ENCODE peak calls at places on chromosomes 7 and 10, in nine cellular contexts. D, X, R, Q, U, W, F, E and S are unnamed samples. For H3K27me3, the result is how much of the 10 kb centered on the place peaks cover.

GRCh38 chr7:4225352-4225751 is 456.7 kb upstream of the FOXK1 start:
- DNase-seq in D (no peak), R (no peak), U (no peak), Q (no peak), F (no peak), X (no peak), W (no peak), E (no peak), S (no peak)

GRCh38 chr7:140367528-140367927 is 30.8 kb downstream of the SLC37A3 start:
- DNase-seq in W (no peak), X (no peak), E (no peak), R (no peak), Q (no peak), F (no peak), U (no peak), D (no peak), S (no peak)

GRCh38 chr10:133100706-133101463 is 13.2 kb downstream of the ADGRA1 start:
- DNase-seq in F (no peak), E (no peak), X (no peak), U (no peak), D (no peak), Q (peak), R (no peak), W (no peak), S (peak)

GRCh38 chr10:12333382-12334185 is 15.8 kb upstream of the CAMK1D start:
- DNase-seq in D (peak), W (peak), E (peak), U (peak), F (no peak), X (peak), R (peak), Q (no peak), S (peak)

GRCh38 chr10:122441961-122442360 is 12.5 kb upstream of the ARMS2 start:
- DNase-seq in Q (no peak), F (no peak), R (no peak), D (peak), W (no peak), X (no peak), E (peak), U (no peak), S (no peak)

GRCh38 chr7:137978464-137979237 is 23.2 kb downstream of the CREB3L2 start:
- DNase-seq in U (no peak), W (no peak), Q (no peak), D (peak), R (peak), F (no peak), X (peak), E (peak), S (no peak)

GRCh38 chr7:83562289-83562688 is 86.7 kb downstream of the SEMA3E start:
- DNase-seq in U (no peak), Q (no peak), F (no peak), X (no peak), W (no peak), D (no peak), R (no peak), E (no peak), S (no peak)

GRCh38 chr10:83991986-83992753 is 147.1 kb upstream of the GHITM start:
- DNase-seq in W (no peak), D (peak), E (no peak), F (no peak), U (peak), X (no peak), Q (peak), R (no peak), S (peak)

GRCh38 chr7:153090209-153090608 is 330.7 kb downstream of the ACTR3B start:
- DNase-seq in U (no peak), W (no peak), E (no peak), Q (no peak), D (no peak), X (no peak), R (no peak), F (no peak), S (no peak)
- H3K27me3 ChIP-seq in U (under half), W (under half), E (under half), Q (under half), D (under half), X (under half), R (under half), F (under half), S (under half)

GRCh38 chr10:35448687-35449662 is 112.7 kb downstream of the CCNY start:
- DNase-seq in E (no peak), R (peak), W (no peak), U (peak), F (no peak), Q (no peak), D (no peak), X (no peak), S (no peak)
- H3K4me3 ChIP-seq in E (no peak), R (no peak), W (no peak), U (no peak), F (no peak), Q (no peak), D (no peak), X (no peak), S (no peak)

GRCh38 chr7:142385528-142386340 is 127.9 kb upstream of the PRSS58 start:
- DNase-seq in E (peak), U (peak), R (no peak), W (no peak), D (peak), F (peak), X (peak), Q (peak), S (peak)
- H3K27me3 ChIP-seq in E (under half), U (under half), R (under half), W (under half), D (under half), F (under half), X (under half), Q (under half), S (under half)

DNA sequence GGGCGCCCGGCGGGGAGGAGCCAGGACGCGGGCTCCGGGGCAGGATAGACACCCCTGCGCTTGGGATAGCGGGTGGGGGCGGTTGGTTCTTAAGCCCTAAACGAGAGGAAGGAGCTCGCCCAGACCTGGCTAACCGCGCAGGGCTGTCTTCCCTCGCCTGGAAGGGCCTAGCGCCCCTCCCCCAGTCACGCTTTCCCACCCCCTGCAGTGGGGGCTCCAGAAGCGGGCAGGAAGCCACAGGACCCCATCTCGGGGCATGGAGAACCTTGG is 6.5 kb downstream of the SHH start:
- DNase-seq in X (no peak), W (no peak), F (no peak), E (no peak), D (no peak), R (no peak), Q (no peak), U (no peak), S (no peak)
- H3K4me3 ChIP-seq in X (peak), W (no peak), F (peak), E (peak), D (peak), R (no peak), Q (no peak), U (peak), S (no peak)

GRCh38 chr7:54545241-54545563 is 3.0 kb downstream of the VSTM2A start:
- DNase-seq in W (no peak), X (no peak), Q (no peak), F (no peak), R (no peak), D (no peak), E (no peak), U (no peak), S (no peak)
- H3K27me3 ChIP-seq in W (under half), X (under half), Q (half or more), F (under half), R (under half), D (under half), E (under half), U (under half), S (under half)

DNA sequence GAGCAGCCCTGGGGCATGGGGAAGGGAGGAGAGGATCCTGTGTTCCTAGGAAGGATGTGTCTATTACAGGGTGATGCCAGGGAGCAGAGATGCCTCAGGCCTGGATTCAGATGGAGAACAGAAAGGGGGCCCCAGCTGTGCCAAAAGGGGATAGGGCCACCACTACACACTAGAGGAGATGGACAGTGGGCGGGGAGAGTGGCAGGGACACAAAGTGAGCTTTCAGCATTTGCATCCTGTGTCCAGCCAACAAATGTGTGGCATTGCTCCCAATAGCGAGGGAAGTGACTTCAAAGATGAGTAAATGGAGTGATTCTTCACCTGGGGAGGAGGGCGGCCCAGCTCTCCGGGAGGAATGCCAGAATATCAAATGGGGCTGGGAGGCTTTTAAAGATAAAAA is 64.9 kb upstream of the WAPL start:
- DNase-seq in D (no peak), E (no peak), X (no peak), R (no peak), U (no peak), Q (no peak), F (no peak), W (no peak), S (no peak)
- H3K4me3 ChIP-seq in D (no peak), E (no peak), X (no peak), R (no peak), U (no peak), Q (no peak), F (no peak), W (no peak), S (no peak)

DNA sequence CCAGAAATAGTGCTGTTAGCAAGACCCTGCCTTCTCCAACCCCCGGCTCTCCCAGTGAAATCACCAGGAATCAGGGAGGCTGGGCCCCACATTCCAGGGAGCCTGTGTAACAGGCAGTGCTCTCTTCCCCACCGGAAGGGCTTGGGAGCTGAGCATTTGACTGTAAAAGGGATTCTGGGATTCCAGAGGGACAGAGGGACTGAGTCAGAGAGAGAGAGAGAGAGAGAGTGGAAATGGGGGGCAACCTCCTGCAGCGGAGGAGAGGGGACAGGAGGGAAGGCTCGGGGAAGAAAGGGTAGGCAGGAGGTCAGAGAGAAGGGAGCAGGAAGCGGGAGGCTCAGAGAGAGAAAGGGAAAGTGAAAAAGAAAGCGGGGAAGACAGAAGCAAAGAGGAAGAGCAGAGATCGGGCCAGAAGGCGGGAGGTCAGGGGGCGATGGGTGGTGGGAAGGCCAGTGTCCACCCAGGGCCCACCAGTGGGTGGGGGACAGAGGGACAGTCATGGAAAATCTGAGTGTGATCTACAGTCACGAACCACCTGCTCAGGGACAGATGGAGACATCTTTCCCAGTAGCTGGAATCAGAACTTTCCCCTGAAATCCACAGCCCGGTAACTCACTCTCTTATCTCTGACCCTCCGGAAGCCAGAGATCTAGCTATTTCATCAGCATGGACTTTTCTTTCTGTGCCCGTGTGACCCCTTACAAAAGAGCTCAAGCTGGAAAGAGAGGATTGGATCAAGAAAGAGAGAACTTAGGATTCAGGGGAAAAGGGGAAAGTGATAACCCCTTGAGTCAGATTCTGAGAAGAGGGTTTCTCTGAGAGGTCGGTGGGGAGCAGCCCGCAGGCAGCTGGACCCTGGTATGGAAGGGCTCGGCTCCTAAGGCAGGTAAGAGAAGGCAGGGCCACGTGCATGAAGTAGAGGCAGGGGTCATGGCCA is 4.6 kb upstream of the SERPINE1 start:
- DNase-seq in F (no peak), U (no peak), E (peak), X (peak), D (peak), Q (peak), W (no peak), R (peak), S (peak)
- H3K27me3 ChIP-seq in F (under half), U (under half), E (under half), X (under half), D (under half), Q (under half), W (under half), R (under half), S (under half)

GRCh38 chr7:6256709-6257535 is 15.5 kb downstream of the CYTH3 start:
- DNase-seq in U (peak), D (peak), Q (no peak), X (no peak), R (no peak), E (peak), F (no peak), W (peak), S (peak)

GRCh38 chr7:6257602-6258001 is 14.8 kb downstream of the CYTH3 start:
- DNase-seq in W (no peak), E (no peak), D (no peak), R (no peak), U (no peak), Q (no peak), F (no peak), X (no peak), S (no peak)

GRCh38 chr7:6260291-6261183 is 11.9 kb downstream of the CYTH3 start:
- DNase-seq in W (no peak), X (no peak), Q (no peak), F (no peak), E (no peak), R (no peak), D (peak), U (no peak), S (no peak)

GRCh38 chr7:6258440-6259182 is 13.8 kb downstream of the CYTH3 start:
- DNase-seq in Q (no peak), W (no peak), E (peak), R (no peak), U (no peak), X (no peak), F (no peak), D (peak), S (no peak)

DNA sequence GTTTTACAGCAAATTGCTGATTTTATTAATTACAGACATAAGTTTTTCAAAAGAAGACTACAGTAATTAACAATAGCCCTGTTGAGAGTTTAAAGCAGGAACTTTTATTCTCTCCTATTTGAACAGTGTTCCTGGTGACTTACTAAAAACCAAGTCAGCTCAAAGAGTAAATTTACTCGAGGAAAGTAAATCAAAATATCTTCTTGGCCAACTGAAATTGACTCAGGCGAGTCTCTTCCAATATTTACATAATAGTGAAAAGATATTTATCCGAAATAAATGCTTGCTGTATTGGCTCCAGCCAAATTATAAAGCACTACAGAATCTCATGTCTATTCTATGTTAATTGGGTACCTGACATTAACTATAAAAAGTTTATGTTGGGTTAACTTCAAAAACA is 13.2 kb downstream of the CYTH3 start:
- DNase-seq in D (no peak), E (no peak), X (no peak), W (no peak), F (no peak), R (no peak), Q (no peak), U (no peak), S (no peak)
- H3K4me3 ChIP-seq in D (peak), E (no peak), X (no peak), W (no peak), F (no peak), R (no peak), Q (no peak), U (no peak), S (no peak)

GRCh38 chr7:157541796-157542668 is 205.2 kb downstream of the DNAJB6 start:
- DNase-seq in E (no peak), F (no peak), U (no peak), X (no peak), D (no peak), R (no peak), W (no peak), Q (no peak), S (no peak)
- H3K27me3 ChIP-seq in E (under half), F (under half), U (under half), X (under half), D (under half), R (under half), W (under half), Q (under half), S (under half)